ENCODE peak calls at places on chromosomes 11 and 22, in eight cellular contexts. H is mesendoderm, C is spleen, Z is cardiac muscle cell, K is body of pancreas, T is stomach, W is NT2/D1, P is Panc1. S is an unnamed sample.

GRCh38 chr11:102453921-102454320 is 1.4 kb upstream of the TMEM123 start:
- DNase-seq in H (no peak), C (no peak), Z (no peak), K (no peak), T (no peak), W (no peak), P (no peak), S (no peak)

GRCh38 chr11:60985991-60986915 is 14.8 kb downstream of the CD6 start:
- DNase-seq in H (no peak), C (peak; percentile 91), Z (no peak), K (peak; percentile 72), T (peak; percentile 76), W (no peak), P (no peak), S (peak; percentile 97)

GRCh38 chr11:7512525-7513209 is 1.1 kb upstream of the PPFIBP2 start:
- DNase-seq in H (no peak), C (peak; percentile 93), Z (peak; percentile 75), K (peak; percentile 74), T (peak; percentile 79), W (no peak), P (no peak), S (peak; percentile 36)

GRCh38 chr11:107018902-107019493 is 722 bp upstream of the GUCY1A2 start:
- DNase-seq in H (peak; percentile 91), C (peak; percentile 78), Z (peak; percentile 91), K (peak; percentile 63), T (peak; percentile 52), W (peak; percentile 71), P (no peak), S (no peak)

GRCh38 chr22:49792107-49792506 is 35.6 kb downstream of the BRD1 start:
- DNase-seq in H (no peak), C (no peak), Z (no peak), K (no peak), T (no peak), W (no peak), P (no peak), S (no peak)

GRCh38 chr22:38572065-38572464 is 2.1 kb upstream of the DMC1 start:
- DNase-seq in H (peak; percentile 36), C (no peak), Z (peak; percentile 67), K (peak; percentile 37), T (no peak), W (no peak), P (no peak), S (no peak)

GRCh38 chr11:61791737-61792309 is 576 bp downstream of the TMEM258 start:
- DNase-seq in H (peak; percentile 79), C (no peak), Z (peak; percentile 84), K (peak; percentile 78), T (peak; percentile 76), W (peak; percentile 40), P (no peak), S (no peak)

GRCh38 chr22:48670317-48670716 is 1157.4 kb downstream of the BRD1 start:
- DNase-seq in H (no peak), C (no peak), Z (no peak), K (no peak), T (no peak), W (no peak), P (no peak), S (no peak)

GRCh38 chr22:43198936-43199335 is 12.0 kb upstream of the TTLL12 start:
- DNase-seq in H (no peak), C (no peak), Z (no peak), K (no peak), T (no peak), W (no peak), P (no peak), S (no peak)

GRCh38 chr22:49642331-49642730 is 185.3 kb downstream of the BRD1 start:
- DNase-seq in H (no peak), C (no peak), Z (no peak), K (peak; percentile 74), T (no peak), W (no peak), P (no peak), S (no peak)

GRCh38 chr11:45021692-45022130 is 71.0 kb upstream of the TP53I11 start:
- DNase-seq in H (peak; percentile 37), C (no peak), Z (peak; percentile 25), K (peak; percentile 50), T (no peak), W (peak; percentile 27), P (no peak), S (no peak)

GRCh38 chr11:20599424-20600346 is at the start of gene SLC6A5:
- DNase-seq in H (peak; percentile 92), C (no peak), Z (peak; percentile 93), K (peak; percentile 30), T (no peak), W (peak; percentile 57), P (no peak), S (no peak)

GRCh38 chr11:123404626-123405025 is 25.4 kb upstream of the GRAMD1B start:
- DNase-seq in H (no peak), C (no peak), Z (peak; percentile 35), K (no peak), T (no peak), W (no peak), P (no peak), S (no peak)

GRCh38 chr11:59224419-59224928 is 11.7 kb upstream of the MPEG1 start:
- DNase-seq in H (no peak), C (no peak), Z (no peak), K (no peak), T (no peak), W (no peak), P (no peak), S (no peak)

GRCh38 chr11:62980133-62980760 is 4.5 kb downstream of the SLC22A6 start:
- DNase-seq in H (peak; percentile 37), C (no peak), Z (peak; percentile 63), K (no peak), T (no peak), W (no peak), P (no peak), S (no peak)

GRCh38 chr11:100585728-100586127 is 101.4 kb upstream of the ARHGAP42 start:
- DNase-seq in H (peak; percentile 15), C (no peak), Z (no peak), K (no peak), T (no peak), W (no peak), P (no peak), S (no peak)

GRCh38 chr11:83677730-83678129 is 391.6 kb upstream of the CCDC90B start:
- DNase-seq in H (peak; percentile 57), C (no peak), Z (no peak), K (no peak), T (no peak), W (no peak), P (no peak), S (no peak)

GRCh38 chr11:46631676-46632075 is 14.3 kb downstream of the ATG13 start:
- DNase-seq in H (no peak), C (no peak), Z (no peak), K (no peak), T (no peak), W (no peak), P (no peak), S (no peak)

GRCh38 chr11:46628961-46629360 is 11.6 kb downstream of the ATG13 start:
- DNase-seq in H (no peak), C (no peak), Z (no peak), K (no peak), T (no peak), W (no peak), P (no peak), S (no peak)

GRCh38 chr11:46633291-46634217 is 16.2 kb downstream of the ATG13 start:
- DNase-seq in H (no peak), C (no peak), Z (no peak), K (no peak), T (no peak), W (no peak), P (no peak), S (no peak)

GRCh38 chr11:46632502-46632901 is 15.1 kb downstream of the ATG13 start:
- DNase-seq in H (no peak), C (no peak), Z (no peak), K (no peak), T (no peak), W (no peak), P (no peak), S (no peak)

GRCh38 chr11:46630237-46630636 is 12.9 kb downstream of the ATG13 start:
- DNase-seq in H (no peak), C (no peak), Z (no peak), K (no peak), T (no peak), W (no peak), P (no peak), S (no peak)
- H3K27me3 ChIP-seq in H (no peaks in the 10 kb centered on the region), C (no peaks in the 10 kb centered on the region), Z (no peaks in the 10 kb centered on the region), K (no peaks in the 10 kb centered on the region), T (no peaks in the 10 kb centered on the region), W (no peaks in the 10 kb centered on the region), P (no peaks in the 10 kb centered on the region), S (no peaks in the 10 kb centered on the region)

GRCh38 chr11:66261578-66261977 is 6.9 kb upstream of the RAB1B start:
- DNase-seq in H (no peak), C (peak; percentile 73), Z (no peak), K (no peak), T (no peak), W (no peak), P (no peak), S (no peak)
- H3K36me3 ChIP-seq in H (peaks cover 16% of the 10 kb centered on the region), C (peaks cover 22% of the 10 kb centered on the region), Z (no peaks in the 10 kb centered on the region), K (no peaks in the 10 kb centered on the region), T (peaks cover 71% of the 10 kb centered on the region), W (peaks cover 81% of the 10 kb centered on the region), P (peaks cover 4% of the 10 kb centered on the region), S (peaks cover 68% of the 10 kb centered on the region)

DNA sequence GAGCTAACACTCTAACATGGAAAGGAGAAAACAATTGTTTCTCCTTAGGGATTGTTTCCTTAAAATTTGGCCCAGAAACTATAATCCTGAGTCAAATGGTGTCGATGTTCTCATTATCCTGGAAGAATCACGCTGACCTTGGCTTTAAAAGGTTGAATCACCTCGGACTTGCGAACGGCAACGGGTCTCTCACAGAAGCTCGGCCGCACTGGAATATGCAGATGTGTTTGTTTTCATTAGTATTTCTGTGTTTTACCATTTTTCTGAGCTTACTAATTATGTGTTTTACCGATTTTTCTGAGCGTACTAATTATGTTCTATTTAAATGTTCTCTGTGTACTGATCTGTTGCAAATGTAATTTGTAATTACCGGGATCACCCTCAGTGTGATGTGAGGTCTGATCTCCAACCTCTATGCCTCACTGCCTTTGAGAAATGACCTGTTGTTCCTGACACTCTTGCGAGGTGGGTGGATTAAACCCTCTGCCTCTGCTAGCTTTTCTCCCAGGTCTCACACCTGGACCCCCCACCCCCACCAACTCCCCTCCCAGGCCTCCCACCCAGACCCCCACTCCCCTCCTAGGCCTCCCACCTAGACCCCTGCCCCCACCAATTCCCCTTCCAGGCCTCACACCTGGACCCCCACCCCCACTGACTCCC is 38.3 kb upstream of the BRSK2 start:
- DNase-seq in H (peak; percentile 91), C (peak; percentile 3), Z (no peak), K (no peak), T (no peak), W (no peak), P (peak; percentile 61), S (no peak)
- H3K27me3 ChIP-seq in H (no peaks in the 10 kb centered on the region), C (peaks cover 18% of the 10 kb centered on the region), Z (no peaks in the 10 kb centered on the region), K (no peaks in the 10 kb centered on the region), T (peaks cover 18% of the 10 kb centered on the region), W (peaks cover 1% of the 10 kb centered on the region), P (no peaks in the 10 kb centered on the region), S (no peaks in the 10 kb centered on the region)

DNA sequence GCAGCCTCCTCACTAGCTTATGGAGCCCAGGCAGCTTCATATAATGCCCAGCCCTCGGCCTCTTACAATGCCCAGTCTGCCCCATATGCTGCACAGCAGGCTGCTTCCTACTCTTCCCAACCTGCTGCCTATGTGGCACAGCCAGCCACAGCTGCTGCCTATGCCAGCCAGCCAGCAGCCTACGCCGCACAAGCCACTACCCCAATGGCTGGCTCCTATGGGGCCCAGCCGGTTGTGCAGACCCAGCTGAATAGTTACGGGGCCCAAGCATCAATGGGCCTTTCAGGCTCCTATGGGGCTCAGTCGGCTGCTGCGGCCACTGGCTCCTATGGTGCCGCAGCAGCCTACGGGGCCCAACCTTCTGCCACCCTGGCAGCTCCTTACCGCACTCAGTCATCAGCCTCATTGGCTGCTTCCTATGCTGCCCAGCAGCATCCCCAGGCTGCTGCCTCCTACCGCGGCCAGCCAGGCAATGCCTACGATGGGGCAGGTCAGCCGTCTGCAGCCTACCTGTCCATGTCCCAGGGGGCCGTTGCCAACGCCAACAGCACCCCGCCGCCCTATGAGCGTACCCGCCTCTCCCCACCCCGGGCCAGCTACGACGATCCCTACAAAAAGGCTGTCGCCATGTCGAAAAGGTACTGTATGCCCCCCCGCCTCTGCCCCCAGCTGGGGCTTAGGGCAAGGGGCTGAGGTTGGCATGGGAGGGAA is 8.8 kb downstream of the RBM14 start:
- DNase-seq in H (no peak), C (no peak), Z (no peak), K (no peak), T (no peak), W (no peak), P (no peak), S (no peak)
- H3K36me3 ChIP-seq in H (peaks cover 36% of the 10 kb centered on the region), C (peaks cover 76% of the 10 kb centered on the region), Z (peaks cover 62% of the 10 kb centered on the region), K (peaks cover 27% of the 10 kb centered on the region), T (peaks cover 75% of the 10 kb centered on the region), W (peaks cover 98% of the 10 kb centered on the region), P (peaks cover 46% of the 10 kb centered on the region), S (peaks cover 70% of the 10 kb centered on the region)